ENCODE peak calls at places on chromosomes 11 and 22, in four cellular contexts. Y is A549, W is GM12878, A is K562. P is an unnamed sample.

GRCh38 chr11:12787847-12788246 is 113.6 kb downstream of the TEAD1 start:
- DNase-seq in Y (no peak), W (no peak), A (no peak), P (no peak)

GRCh38 chr11:67437082-67437821 is at the start of gene PTPRCAP:
- DNase-seq in Y (no peak), W (no peak), A (peak), P (no peak)

GRCh38 chr11:87460269-87460668 is 422.5 kb downstream of the TMEM135 start:
- DNase-seq in Y (no peak), W (no peak), A (no peak), P (no peak)

GRCh38 chr22:31509041-31509440 is 12.7 kb downstream of the SFI1 start:
- DNase-seq in Y (no peak), W (no peak), A (no peak), P (no peak)

GRCh38 chr11:128421577-128421976 is 165.8 kb downstream of the ETS1 start:
- DNase-seq in Y (no peak), W (no peak), A (no peak), P (no peak)

GRCh38 chr22:49638788-49639187 is 188.9 kb downstream of the BRD1 start:
- DNase-seq in Y (no peak), W (no peak), A (no peak), P (peak)

GRCh38 chr11:114678125-114679036 is at the start of gene NXPE2:
- DNase-seq in Y (no peak), W (no peak), A (no peak), P (no peak)

GRCh38 chr22:43262990-43263644 is 76.2 kb upstream of the TTLL12 start:
- DNase-seq in Y (no peak), W (peak), A (peak), P (peak)

GRCh38 chr11:104060004-104060403 is 23.6 kb downstream of the DDI1 start:
- DNase-seq in Y (no peak), W (no peak), A (no peak), P (no peak)

GRCh38 chr11:75430692-75431532 is 2.1 kb downstream of the KLHL35 start:
- DNase-seq in Y (no peak), W (no peak), A (no peak), P (no peak)

GRCh38 chr11:68524213-68524612 is 63.7 kb downstream of the PPP6R3 start:
- DNase-seq in Y (no peak), W (no peak), A (no peak), P (no peak)

GRCh38 chr11:88338223-88338661 is 706 bp upstream of the CTSC start:
- DNase-seq in Y (peak), W (no peak), A (peak), P (peak)

GRCh38 chr22:44455963-44456358 is 42.1 kb downstream of the RTL6 start:
- DNase-seq in Y (no peak), W (no peak), A (no peak), P (no peak)

GRCh38 chr11:12066056-12066798 is 44.2 kb upstream of the MICAL2 start:
- DNase-seq in Y (peak), W (no peak), A (peak), P (peak)

GRCh38 chr22:27220349-27220748 is 563.0 kb downstream of the MIAT start:
- DNase-seq in Y (no peak), W (no peak), A (no peak), P (no peak)

GRCh38 chr11:117000741-117001096 is 97.5 kb downstream of the SIK3 start:
- DNase-seq in Y (no peak), W (no peak), A (no peak), P (no peak)

GRCh38 chr22:36069368-36069767 is 40.7 kb upstream of the RBFOX2 start:
- DNase-seq in Y (no peak), W (no peak), A (no peak), P (no peak)

GRCh38 chr11:69442807-69443137 is 38.7 kb upstream of the LINC01488 start:
- DNase-seq in Y (no peak), W (no peak), A (peak), P (peak)

GRCh38 chr22:30861688-30862552 is 106.7 kb downstream of the MORC2 start:
- DNase-seq in Y (no peak), W (no peak), A (no peak), P (no peak)

GRCh38 chr11:35458846-35459245 is 39.5 kb upstream of the SLC1A2 start:
- DNase-seq in Y (no peak), W (no peak), A (no peak), P (no peak)

GRCh38 chr11:64498151-64498550 is 92.9 kb upstream of the SLC22A12 start:
- DNase-seq in Y (no peak), W (no peak), A (no peak), P (no peak)
- TF ChIP-seq MYC in Y (no peak), W (no peak), A (no peak), P (no peak)

GRCh38 chr11:73401924-73402833 is 26.0 kb downstream of the RELT start:
- DNase-seq in Y (no peak), W (no peak), A (no peak), P (no peak)

GRCh38 chr11:73403541-73403940 is 27.3 kb downstream of the RELT start:
- DNase-seq in Y (no peak), W (no peak), A (no peak), P (no peak)

GRCh38 chr11:73404048-73404447 is 27.8 kb downstream of the RELT start:
- DNase-seq in Y (peak), W (no peak), A (peak), P (peak)

GRCh38 chr11:73401217-73401923 is 25.2 kb downstream of the RELT start:
- DNase-seq in Y (no peak), W (no peak), A (no peak), P (no peak)

DNA sequence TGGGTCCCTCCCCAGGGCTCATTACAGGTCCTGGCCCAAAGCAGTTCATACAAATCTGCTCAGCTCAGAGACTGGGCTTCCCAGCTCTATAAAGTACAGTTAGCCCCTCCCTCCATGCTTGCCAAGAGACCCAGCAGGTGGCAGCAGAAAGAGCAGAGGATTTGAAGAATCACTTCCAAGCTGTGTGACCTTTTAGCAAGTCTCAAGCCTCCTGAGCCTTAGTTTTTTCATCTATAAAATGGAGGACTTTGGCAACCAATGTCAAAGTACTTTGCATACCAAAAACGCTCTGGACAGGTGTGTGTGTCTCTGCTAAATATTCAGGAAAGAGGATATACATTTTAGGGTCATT is 26.6 kb downstream of the RELT start:
- DNase-seq in Y (no peak), W (no peak), A (peak), P (no peak)
- TF ChIP-seq KDM1A in Y (no peak), W (no peak), A (no peak), P (no peak)

GRCh38 chr11:97140885-97141494 is 751.2 kb downstream of the JRKL start:
- DNase-seq in Y (no peak), W (no peak), A (peak), P (peak)
- TF ChIP-seq MYC in Y (no peak), W (no peak), A (no peak), P (no peak)

DNA sequence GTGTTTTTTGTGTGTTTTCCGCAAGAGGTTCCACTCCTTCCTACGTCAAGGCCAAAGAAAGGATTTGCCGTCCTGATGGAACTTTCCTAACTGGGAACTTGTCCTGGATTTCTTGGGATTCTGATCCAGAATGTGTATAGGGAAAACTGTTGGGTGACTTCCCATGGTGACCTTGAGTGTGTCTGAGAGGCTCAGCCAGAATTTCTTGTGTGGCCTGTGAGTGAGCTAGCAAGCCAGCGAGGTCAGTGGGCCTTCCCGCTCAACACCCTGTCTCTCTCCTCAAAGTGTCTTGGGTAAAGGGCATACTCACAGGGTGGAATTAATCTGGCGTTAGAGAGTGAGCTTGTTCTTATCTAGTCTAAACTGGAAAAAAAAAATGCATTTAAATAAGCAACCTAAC is 20.3 kb downstream of the ZNRF3 start:
- DNase-seq in Y (no peak), W (no peak), A (no peak), P (no peak)
- TF ChIP-seq KDM1A in Y (no peak), W (no peak), A (no peak), P (no peak)